ENCODE peak calls at places on chromosome 4, in nine cellular contexts. E is A549, J is osteoblast, N is pancreas, K is breast epithelium, F is OCI-LY7, Y is lower lobe of right lung, I is ascending aorta, X is cardiac muscle cell. L is an unnamed sample.

GRCh38 chr4:33060873-33061542 is 2340.8 kb downstream of the PCDH7 start:
- DNase-seq in J (no peak), X (peak; percentile 75), K (no peak), N (peak; percentile 13), F (peak; percentile 41), Y (no peak), E (peak; percentile 58), I (no peak), L (no peak)

GRCh38 chr4:8250637-8251036 is 18.9 kb upstream of the HTRA3 start:
- DNase-seq in E (no peak), F (no peak), Y (no peak), N (no peak), I (no peak), J (peak; percentile 9), X (no peak), K (no peak), L (no peak)

GRCh38 chr4:112765317-112765989 is 128.5 kb downstream of the LARP7 start:
- DNase-seq in K (no peak), E (peak; percentile 36), F (peak; percentile 65), I (no peak), J (no peak), X (peak; percentile 41), N (no peak), Y (no peak), L (no peak)

GRCh38 chr4:153488006-153488718 is 22.0 kb downstream of the TMEM131L start:
- DNase-seq in I (no peak), F (no peak), Y (no peak), J (no peak), X (peak; percentile 54), E (no peak), N (no peak), K (peak; percentile 18), L (no peak)

GRCh38 chr4:147645099-147645498 is 27.9 kb downstream of the TMEM184C start:
- DNase-seq in F (no peak), N (no peak), X (no peak), Y (no peak), E (no peak), K (no peak), I (no peak), J (no peak), L (no peak)

GRCh38 chr4:101089168-101089567 is 258.2 kb downstream of the PPP3CA start:
- DNase-seq in X (no peak), N (no peak), I (no peak), K (no peak), F (no peak), J (no peak), Y (no peak), E (no peak), L (no peak)

GRCh38 chr4:169846396-169846795 is 88.7 kb upstream of the HPF1 start:
- DNase-seq in Y (no peak), I (no peak), X (no peak), E (no peak), F (no peak), J (no peak), K (no peak), N (no peak), L (no peak)

GRCh38 chr4:110633358-110634319 is 10.8 kb upstream of the PITX2 start:
- DNase-seq in E (no peak), X (no peak), Y (no peak), J (peak; percentile 66), F (no peak), K (no peak), N (no peak), I (no peak), L (no peak)

GRCh38 chr4:8342651-8343050 is 73.1 kb downstream of the HTRA3 start:
- DNase-seq in Y (no peak), J (no peak), K (no peak), F (no peak), E (no peak), I (no peak), N (no peak), X (no peak), L (no peak)

GRCh38 chr4:56995525-56995924 is 16.8 kb downstream of the POLR2B start:
- DNase-seq in E (no peak), I (no peak), J (peak; percentile 69), F (no peak), N (no peak), X (peak; percentile 98), K (peak; percentile 33), Y (no peak), L (no peak)

GRCh38 chr4:182643801-182644311 is 273.3 kb downstream of the DCTD start:
- DNase-seq in X (peak; percentile 82), K (no peak), N (no peak), J (peak; percentile 39), I (no peak), F (no peak), Y (no peak), E (no peak), L (no peak)

GRCh38 chr4:54971474-54971950 is 153.9 kb downstream of the KDR start:
- DNase-seq in F (peak; percentile 54), Y (no peak), X (peak; percentile 74), E (peak; percentile 29), K (no peak), I (no peak), N (no peak), J (no peak), L (no peak)

GRCh38 chr4:90883519-90883918 is 756.3 kb downstream of the CCSER1 start:
- DNase-seq in E (no peak), F (no peak), Y (no peak), N (no peak), J (no peak), K (no peak), I (no peak), X (no peak), L (no peak)

GRCh38 chr4:112031712-112032328 is 113.4 kb upstream of the FAM241A start:
- DNase-seq in I (no peak), E (peak; percentile 44), K (no peak), N (no peak), Y (no peak), J (peak; percentile 65), X (peak; percentile 75), F (peak; percentile 29), L (no peak)

DNA sequence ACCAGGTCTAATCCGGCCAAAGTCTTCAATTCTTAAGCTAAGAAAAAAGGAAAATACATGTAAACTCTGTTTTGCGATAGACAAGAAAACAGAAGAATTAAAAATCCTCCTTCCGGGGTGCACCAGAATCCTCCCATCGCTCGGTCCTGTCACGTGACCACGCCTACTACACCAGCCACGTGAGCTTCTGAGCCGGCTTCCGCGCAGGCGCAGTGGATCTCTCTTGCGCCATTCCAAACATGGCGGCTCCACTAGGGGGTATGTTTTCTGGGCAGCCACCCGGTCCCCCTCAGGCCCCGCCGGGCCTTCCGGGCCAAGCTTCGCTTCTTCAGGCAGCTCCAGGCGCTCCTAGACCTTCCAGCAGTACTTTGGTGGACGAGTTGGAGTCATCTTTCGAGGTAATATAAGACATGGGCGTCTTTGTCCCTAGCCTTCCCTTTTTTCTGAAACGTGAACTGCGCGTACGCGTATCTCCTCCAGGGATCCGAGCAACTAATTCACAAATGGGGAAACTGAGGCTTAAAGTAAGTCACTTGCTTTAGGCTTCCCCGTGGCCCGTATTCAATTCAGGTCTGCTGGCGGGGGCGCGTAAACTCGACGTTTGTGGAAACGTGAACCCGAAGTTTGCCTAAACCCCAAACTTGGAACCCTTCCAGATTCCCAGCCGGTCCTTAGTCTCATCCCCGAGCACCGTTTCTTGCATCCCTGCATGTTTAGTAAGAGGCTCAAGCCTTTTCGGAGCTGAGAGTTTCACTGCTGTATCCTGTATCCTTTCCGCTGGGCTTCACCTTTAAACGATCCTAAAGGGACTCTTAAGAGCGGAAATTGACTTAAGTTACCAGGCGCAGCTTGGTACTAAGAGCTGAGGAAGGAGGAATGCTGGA is at the start of gene MED28:
- DNase-seq in F (peak; percentile 98), X (peak; percentile 96), E (peak; percentile 89), Y (peak; percentile 98), J (peak; percentile 95), I (peak; percentile 88), K (peak; percentile 96), N (peak; percentile 94), L (peak; percentile 94)
- H3K27ac ChIP-seq in F (peak within 1 kb of the TSS; percentile 52), X (peak within 1 kb of the TSS; percentile 88), E (peak within 1 kb of the TSS; percentile 92), Y (peak within 1 kb of the TSS; percentile 86), J (peak within 1 kb of the TSS; percentile 90), I (peak within 1 kb of the TSS; percentile 81), K (peak within 1 kb of the TSS; percentile 73), N (peak within 1 kb of the TSS; percentile 86), L (peak within 1 kb of the TSS; percentile 70)

DNA sequence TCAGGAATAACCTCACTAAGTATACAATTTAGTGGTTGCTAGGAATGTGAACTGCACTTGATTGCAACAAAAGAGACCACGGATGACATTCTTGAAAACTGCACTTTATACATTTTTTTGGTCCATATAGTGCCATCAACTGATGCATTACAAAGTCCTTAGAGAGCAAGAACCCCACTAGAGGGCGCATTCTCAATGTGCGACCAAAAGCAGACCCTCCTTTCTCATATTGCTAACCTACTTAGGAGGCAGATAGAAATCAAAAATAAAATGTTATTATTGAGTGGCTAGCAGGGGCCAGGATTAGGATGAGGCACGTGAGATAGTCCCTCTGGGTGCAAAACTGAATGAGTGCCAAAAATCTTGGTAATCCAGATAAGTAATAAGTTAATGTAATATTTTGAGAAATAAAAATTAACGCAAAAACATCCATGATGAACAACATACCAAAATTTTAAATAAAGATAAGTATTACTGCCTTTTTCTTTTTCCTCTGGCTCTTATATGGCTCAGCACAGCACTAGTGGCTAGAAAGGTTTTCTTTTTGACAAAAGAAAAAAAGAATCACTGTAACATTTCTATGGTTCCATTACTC is 99.0 kb upstream of the IQCM start:
- DNase-seq in X (peak; percentile 68), Y (no peak), E (peak; percentile 57), N (no peak), J (peak; percentile 60), K (no peak), I (no peak), F (peak; percentile 58), L (no peak)
- TF ChIP-seq CTCF in X (peak; percentile 90), Y (peak; percentile 52), E (peak; percentile 67), N (peak; percentile 50), J (peak; percentile 90), K (peak; percentile 19), I (no peak), F (peak; percentile 93), L (no peak)

GRCh38 chr4:10623862-10624261 is 60.7 kb downstream of the CLNK start:
- DNase-seq in Y (no peak), K (no peak), E (no peak), I (no peak), X (no peak), N (no peak), J (no peak), F (no peak), L (no peak)
- H3K27ac ChIP-seq in Y (no peak overlapping the region), K (no peak overlapping the region), E (no peak overlapping the region), I (no peak overlapping the region), X (no peak overlapping the region), N (no peak overlapping the region), J (no peak overlapping the region), F (no peak overlapping the region), L (no peak overlapping the region)

DNA sequence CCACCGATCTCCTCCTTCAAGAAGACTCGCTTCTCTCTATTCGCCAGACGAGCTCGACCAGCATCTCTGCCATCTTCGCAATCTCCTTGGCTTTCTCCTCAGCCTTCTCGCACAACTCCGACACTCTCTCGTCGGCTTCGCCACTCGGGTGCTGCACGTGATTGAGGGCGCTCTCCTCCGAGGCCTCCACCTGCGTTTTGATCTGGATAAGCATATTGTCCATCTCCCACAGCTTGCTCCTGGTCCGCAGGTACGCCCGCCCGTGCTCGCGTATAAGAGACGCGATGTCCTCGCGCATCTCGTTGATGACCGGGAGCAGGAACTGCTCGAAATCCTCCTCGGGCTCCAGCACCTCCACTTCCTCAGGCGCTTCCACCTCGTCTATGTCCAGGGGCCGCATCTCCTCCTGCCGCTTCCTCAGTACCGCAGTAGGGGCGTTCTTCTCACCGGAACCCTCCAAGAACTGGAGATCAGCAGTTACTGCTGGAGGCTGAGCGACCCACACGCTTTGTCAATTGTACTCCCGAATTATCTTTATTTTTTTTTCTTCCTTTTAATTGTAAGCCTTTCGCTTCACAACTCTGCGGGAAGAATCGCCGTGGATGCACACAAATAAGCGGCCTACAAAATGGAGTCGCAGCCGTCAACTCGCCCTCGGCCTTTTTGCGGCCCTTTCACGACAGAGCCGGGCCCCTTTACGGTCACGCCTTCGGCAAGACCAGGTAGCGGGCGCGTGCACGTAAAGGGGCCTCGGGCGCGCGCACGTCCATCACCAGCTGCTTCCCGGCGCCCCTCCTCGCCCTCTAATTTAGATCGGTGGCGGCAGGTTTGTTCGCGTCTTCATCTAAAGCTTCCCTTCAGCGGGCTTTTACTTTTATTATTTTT is at the start of gene MRFAP1L1:
- DNase-seq in J (peak; percentile 98), I (peak; percentile 83), N (peak; percentile 88), X (peak; percentile 98), Y (peak; percentile 98), K (peak; percentile 94), F (peak; percentile 99), E (peak; percentile 97), L (peak; percentile 90)
- TF ChIP-seq CTCF in J (no peak), I (no peak), N (no peak), X (peak; percentile 8), Y (no peak), K (no peak), F (peak; percentile 35), E (no peak), L (no peak)